ENCODE peak calls at places on chromosomes 3 and 15, in six cellular contexts. Q, T, I, X, W and N are unnamed samples.

GRCh38 chr15:53445531-53445930 is 313.9 kb downstream of the WDR72 start:
- DNase-seq in Q (no peak), T (no peak), I (no peak), X (no peak), W (no peak), N (no peak)

GRCh38 chr3:189572249-189572648 is 58.9 kb upstream of the TP63 start:
- DNase-seq in Q (no peak), T (no peak), I (peak; percentile 17), X (no peak), W (no peak), N (no peak)

GRCh38 chr3:107676469-107677309 is 153.9 kb downstream of the BBX start:
- DNase-seq in Q (no peak), T (no peak), I (peak; percentile 44), X (no peak), W (no peak), N (no peak)

GRCh38 chr15:64205202-64205601 is 42.4 kb upstream of the PPIB start:
- DNase-seq in Q (no peak), T (no peak), I (no peak), X (no peak), W (no peak), N (no peak)

GRCh38 chr15:57751177-57751800 is 44.8 kb downstream of the POLR2M start:
- DNase-seq in Q (no peak), T (peak; percentile 63), I (peak; percentile 52), X (no peak), W (no peak), N (no peak)

GRCh38 chr15:39127925-39128617 is 452.8 kb upstream of the THBS1 start:
- DNase-seq in Q (no peak), T (peak; percentile 69), I (peak; percentile 68), X (no peak), W (no peak), N (no peak)

GRCh38 chr15:75100679-75101078 is 77.3 kb downstream of the PPCDC start:
- DNase-seq in Q (no peak), T (no peak), I (no peak), X (no peak), W (no peak), N (no peak)

GRCh38 chr3:19994796-19995195 is 17.3 kb downstream of the PP2D1 start:
- DNase-seq in Q (no peak), T (no peak), I (no peak), X (no peak), W (no peak), N (no peak)

GRCh38 chr3:134312072-134312872 is 61.6 kb upstream of the RYK start:
- DNase-seq in Q (peak; percentile 71), T (peak; percentile 76), I (no peak), X (peak; percentile 71), W (no peak), N (no peak)

GRCh38 chr3:134312873-134313838 is 61.1 kb downstream of the AMOTL2 start:
- DNase-seq in Q (peak; percentile 94), T (peak; percentile 96), I (peak; percentile 81), X (peak; percentile 70), W (peak; percentile 84), N (no peak)

GRCh38 chr3:134311693-134312071 is 61.0 kb upstream of the RYK start:
- DNase-seq in Q (no peak), T (no peak), I (no peak), X (no peak), W (no peak), N (peak; percentile 23)

GRCh38 chr3:134309987-134310700 is 59.5 kb upstream of the RYK start:
- DNase-seq in Q (no peak), T (no peak), I (peak; percentile 71), X (no peak), W (no peak), N (no peak)

DNA sequence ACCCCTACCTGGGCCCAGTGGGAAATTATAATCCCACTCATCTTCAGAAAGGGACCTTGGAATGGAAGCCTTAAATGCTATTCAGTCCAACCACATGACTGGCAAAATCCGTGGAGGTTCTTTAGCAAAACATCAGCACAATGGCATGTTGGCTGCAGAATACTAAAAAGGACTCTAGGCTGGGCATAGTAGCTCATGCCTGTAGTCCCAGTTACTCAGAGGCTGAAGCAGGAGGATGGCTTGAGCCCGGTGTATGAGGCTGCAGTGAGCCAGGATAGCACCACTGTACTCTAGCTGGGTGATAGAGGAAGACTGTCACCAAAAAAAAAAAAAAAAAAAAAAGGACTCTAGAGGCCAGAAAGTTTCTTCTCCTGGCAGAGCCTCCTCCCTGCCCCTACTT is 60.6 kb upstream of the RYK start:
- DNase-seq in Q (no peak), T (no peak), I (no peak), X (no peak), W (no peak), N (no peak)
- H3K4me1 ChIP-seq in Q (peaks cover 53% of the 10 kb centered on the region), T (peaks cover 14% of the 10 kb centered on the region), I (peaks cover 41% of the 10 kb centered on the region), X (peaks cover 43% of the 10 kb centered on the region), W (peaks cover 29% of the 10 kb centered on the region), N (no peaks in the 10 kb centered on the region)

GRCh38 chr3:151394611-151395010 is 10.1 kb upstream of the P2RY12 start:
- DNase-seq in Q (no peak), T (no peak), I (no peak), X (no peak), W (no peak), N (no peak)
- H3K4me3 ChIP-seq in Q (no peak overlapping the region), T (no peak overlapping the region), I (no peak overlapping the region), X (no peak overlapping the region), W (no peak overlapping the region), N (no peak overlapping the region)

GRCh38 chr3:128554465-128555097 is 61.6 kb upstream of the GATA2 start:
- DNase-seq in Q (no peak), T (peak; percentile 56), I (no peak), X (no peak), W (no peak), N (no peak)
- H3K27me3 ChIP-seq in Q (peaks cover 60% of the 10 kb centered on the region), T (peaks cover 32% of the 10 kb centered on the region), I (peaks cover 21% of the 10 kb centered on the region), X (peaks cover 16% of the 10 kb centered on the region), W (peaks cover 12% of the 10 kb centered on the region), N (no peaks in the 10 kb centered on the region)

DNA sequence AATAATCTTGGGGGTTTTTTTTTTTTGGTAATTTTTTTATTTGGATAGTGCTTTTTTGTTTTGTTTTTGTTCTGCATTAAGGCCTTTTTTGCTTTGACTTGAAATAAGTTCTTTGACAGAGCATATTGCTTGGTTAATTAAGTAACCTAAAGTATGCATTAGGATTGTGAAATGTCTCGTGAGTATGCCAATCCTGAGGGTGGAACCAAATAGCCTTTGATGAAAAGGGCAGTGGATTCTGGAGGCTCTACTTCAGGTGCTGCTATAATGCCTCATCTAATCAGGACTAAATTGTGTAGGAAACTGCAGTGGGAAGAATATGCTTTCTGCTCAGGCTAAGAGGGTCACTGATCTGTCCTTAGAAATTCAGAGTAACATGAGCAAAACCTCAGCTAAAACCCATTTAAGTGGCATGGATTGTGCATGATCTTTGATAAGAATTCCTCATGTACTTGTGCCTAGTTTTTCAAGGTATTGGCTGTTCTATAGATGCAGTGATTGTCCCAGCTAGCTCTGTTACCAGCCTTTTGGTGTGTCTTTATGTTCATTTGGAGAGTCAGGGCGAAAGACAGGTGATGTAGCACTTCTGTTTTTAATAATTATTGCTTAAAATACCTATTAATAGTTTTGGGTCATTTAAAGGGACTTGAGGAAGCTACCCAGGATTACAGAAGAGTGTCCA is 15.4 kb downstream of the CDV3 start:
- DNase-seq in Q (no peak), T (no peak), I (no peak), X (no peak), W (no peak), N (no peak)
- H3K4me1 ChIP-seq in Q (no peaks in the 10 kb centered on the region), T (no peaks in the 10 kb centered on the region), I (no peaks in the 10 kb centered on the region), X (no peaks in the 10 kb centered on the region), W (no peaks in the 10 kb centered on the region), N (no peaks in the 10 kb centered on the region)

DNA sequence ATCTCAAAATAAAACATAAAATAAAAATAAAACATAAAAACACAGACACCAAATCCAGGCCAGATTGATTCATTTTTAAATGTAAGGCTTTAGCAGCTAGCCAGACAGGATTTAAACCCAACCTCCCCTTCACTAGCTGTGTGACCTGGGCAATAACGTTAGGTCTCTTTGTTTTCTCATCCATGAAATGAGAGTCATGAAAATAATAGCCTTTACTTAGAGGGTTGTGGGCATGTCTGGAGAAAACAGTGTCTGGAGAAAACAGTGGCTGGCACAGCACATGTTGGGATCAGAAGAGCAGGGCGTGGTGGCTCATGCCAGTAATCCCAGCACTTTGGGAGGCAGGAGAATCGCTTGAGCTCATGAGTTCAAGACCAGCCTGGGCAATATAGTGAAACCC is 1.8 kb upstream of the DPPA4 start:
- DNase-seq in Q (no peak), T (no peak), I (no peak), X (no peak), W (no peak), N (no peak)
- H3K4me3 ChIP-seq in Q (no peak overlapping the region), T (no peak overlapping the region), I (no peak overlapping the region), X (no peak overlapping the region), W (no peak overlapping the region), N (no peak overlapping the region)

GRCh38 chr15:95325763-95326688 is 1004.5 kb upstream of the NR2F2 start:
- DNase-seq in Q (no peak), T (no peak), I (no peak), X (no peak), W (no peak), N (no peak)

GRCh38 chr15:95328559-95328958 is 1001.9 kb upstream of the NR2F2 start:
- DNase-seq in Q (no peak), T (no peak), I (no peak), X (no peak), W (no peak), N (no peak)

GRCh38 chr15:95324596-95325135 is 1005.8 kb upstream of the NR2F2 start:
- DNase-seq in Q (no peak), T (no peak), I (no peak), X (no peak), W (no peak), N (no peak)

GRCh38 chr15:95327661-95328060 is 1002.8 kb upstream of the NR2F2 start:
- DNase-seq in Q (no peak), T (no peak), I (no peak), X (no peak), W (no peak), N (no peak)

DNA sequence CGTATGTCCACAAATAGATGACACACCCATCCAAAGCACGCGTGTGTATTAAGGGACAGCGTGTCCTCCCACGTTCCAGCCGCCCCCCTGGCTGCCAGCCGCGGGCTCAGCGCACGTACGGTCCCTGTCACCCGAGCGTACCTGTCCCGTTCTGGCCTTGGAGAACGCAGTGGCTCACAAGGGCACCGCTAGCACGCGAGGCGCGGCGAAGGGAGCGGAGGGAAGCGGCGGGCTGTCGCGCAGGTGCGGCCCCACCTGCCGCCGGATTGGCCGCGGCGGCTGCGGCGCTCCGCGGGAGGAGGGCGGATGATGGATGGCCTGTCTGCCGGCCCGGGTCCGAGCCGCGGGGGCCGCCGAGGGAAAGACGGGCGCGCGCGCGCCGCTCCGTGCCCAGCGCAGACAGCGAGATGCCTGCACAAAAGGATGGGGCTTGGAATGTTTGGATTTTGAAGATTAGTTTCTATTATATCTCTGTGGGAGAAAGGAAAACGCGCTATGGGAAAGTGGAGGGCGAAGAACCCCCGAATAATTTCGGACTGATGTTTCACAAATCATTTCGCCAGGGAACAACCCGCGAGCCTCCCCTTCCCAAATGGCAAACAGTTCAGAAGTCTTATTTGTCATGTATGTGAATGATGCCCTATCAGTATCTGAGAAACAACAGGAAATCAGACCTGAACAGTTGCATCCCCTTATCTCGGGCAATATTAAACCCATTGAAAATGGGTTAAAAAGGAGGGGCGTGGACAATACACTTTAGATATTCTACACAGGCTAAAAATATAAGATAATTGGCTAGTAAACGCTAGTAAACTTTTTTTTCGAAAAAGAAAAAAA is 1003.6 kb upstream of the NR2F2 start:
- DNase-seq in Q (peak; percentile 55), T (peak; percentile 76), I (peak; percentile 46), X (no peak), W (no peak), N (no peak)
- H3K27me3 ChIP-seq in Q (peaks cover 26% of the 10 kb centered on the region), T (peaks cover 45% of the 10 kb centered on the region), I (peaks cover 32% of the 10 kb centered on the region), X (peaks cover 6% of the 10 kb centered on the region), W (no peaks in the 10 kb centered on the region), N (peaks cover 13% of the 10 kb centered on the region)